ENCODE peak calls at places on chromosomes 3 and 15, in eight cellular contexts. P is type B pancreatic cell, R is AG10803, B is foreskin fibroblast, V is dorsolateral prefrontal cortex, O is choroid plexus epithelial cell, C is esophagus muscularis mucosa, H is fibroblast of pulmonary artery. Y is an unnamed sample.

GRCh38 chr15:68617001-68617400 is 38.2 kb downstream of the CORO2B start:
- DNase-seq in P (no peak), R (peak), B (no peak), V (no peak), O (no peak), C (no peak), H (no peak), Y (no peak)

GRCh38 chr3:71524688-71525087 is 58.8 kb downstream of the FOXP1 start:
- DNase-seq in P (no peak), R (no peak), B (no peak), V (no peak), O (no peak), C (no peak), H (no peak), Y (no peak)

GRCh38 chr3:69671082-69671952 is 67.9 kb upstream of the MITF start:
- DNase-seq in P (no peak), R (peak), B (peak), V (no peak), O (peak), C (no peak), H (peak), Y (peak)

GRCh38 chr3:46479696-46480095 is 15.0 kb upstream of the LTF start:
- DNase-seq in P (no peak), R (no peak), B (no peak), V (no peak), O (no peak), C (no peak), H (no peak), Y (no peak)

GRCh38 chr3:82103241-82103640 is 341.8 kb upstream of the GBE1 start:
- DNase-seq in P (no peak), R (no peak), B (no peak), V (no peak), O (no peak), C (no peak), H (no peak), Y (no peak)

GRCh38 chr3:8741581-8742355 is 8.2 kb downstream of the CAV3 start:
- DNase-seq in P (peak), R (peak), B (peak), V (no peak), O (peak), C (no peak), H (peak), Y (peak)

GRCh38 chr3:136141891-136142290 is 54.2 kb downstream of the MSL2 start:
- DNase-seq in P (no peak), R (peak), B (no peak), V (no peak), O (no peak), C (no peak), H (no peak), Y (no peak)

GRCh38 chr15:91849749-91850161 is 3.8 kb upstream of the SLCO3A1 start:
- DNase-seq in P (no peak), R (peak), B (no peak), V (no peak), O (peak), C (no peak), H (peak), Y (peak)

GRCh38 chr3:108123326-108123725 is 32.5 kb upstream of the CD47 start:
- DNase-seq in P (no peak), R (no peak), B (no peak), V (no peak), O (no peak), C (no peak), H (no peak), Y (no peak)

DNA sequence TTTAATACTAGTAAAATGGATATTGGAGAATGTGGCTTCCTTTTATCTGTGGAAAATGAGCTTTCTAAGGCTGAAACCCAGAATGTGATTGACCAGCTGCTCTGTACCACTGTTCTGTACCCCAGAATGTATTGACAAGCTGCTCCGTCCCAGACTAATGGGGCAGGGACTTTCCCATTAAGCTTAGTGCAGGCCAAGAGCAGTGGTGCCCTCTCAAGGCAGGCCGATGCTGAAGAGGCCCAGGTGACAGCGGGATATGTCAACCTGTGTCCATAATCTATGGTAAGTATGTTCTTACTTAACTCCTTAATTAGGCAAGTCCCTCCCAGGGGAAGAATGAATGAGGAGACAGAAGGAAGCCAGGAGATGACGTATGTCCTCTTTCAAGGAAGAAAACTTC is 31.1 kb downstream of the SGO1 start:
- DNase-seq in P (no peak), R (no peak), B (no peak), V (no peak), O (no peak), C (no peak), H (no peak), Y (no peak)
- TF ChIP-seq CTCF in P (no peak), R (no peak), B (no peak), V (no peak), O (no peak), C (no peak), H (no peak), Y (no peak)

GRCh38 chr3:73681610-73682009 is 56.9 kb upstream of the PDZRN3 start:
- DNase-seq in P (no peak), R (peak), B (peak), V (no peak), O (peak), C (no peak), H (peak), Y (peak)
- TF ChIP-seq CTCF in P (no peak), R (no peak), B (no peak), V (no peak), O (no peak), C (no peak), H (no peak), Y (no peak)

GRCh38 chr3:120039642-120040610 is 54.3 kb downstream of the GSK3B start:
- DNase-seq in P (no peak), R (peak), B (no peak), V (no peak), O (no peak), C (no peak), H (no peak), Y (no peak)
- TF ChIP-seq CTCF in P (peak), R (no peak), B (no peak), V (peak), O (peak), C (no peak), H (no peak), Y (peak)

GRCh38 chr3:122245513-122246174 is 62.2 kb downstream of the CASR start:
- DNase-seq in P (no peak), R (peak), B (peak), V (no peak), O (peak), C (no peak), H (peak), Y (peak)
- TF ChIP-seq CTCF in P (peak), R (peak), B (no peak), V (no peak), O (no peak), C (no peak), H (no peak), Y (peak)

GRCh38 chr3:169604568-169604967 is 58.9 kb downstream of the MECOM start:
- DNase-seq in P (no peak), R (peak), B (no peak), V (no peak), O (peak), C (no peak), H (peak), Y (no peak)
- TF ChIP-seq CTCF in P (no peak), R (peak), B (peak), V (no peak), O (peak), C (no peak), H (peak), Y (peak)

Y was measured in HFFc6.